ENCODE peak calls at places on chromosomes 4 and X, in eight cellular contexts. G is vagina, F is HCT116, W is endothelial cell of umbilical vein, U is GM12892, A is HepG2, B is spleen, C is H1. Z is an unnamed sample.

GRCh38 chr4:150379454-150379853 is 202.5 kb upstream of the MAB21L2 start:
- DNase-seq in B (no peak), C (no peak), F (no peak), W (peak; percentile 76), A (no peak), U (no peak), G (no peak), Z (no peak)

GRCh38 chr4:88251914-88252313 is 32.4 kb downstream of the PPM1K start:
- DNase-seq in C (no peak), G (no peak), U (no peak), B (no peak), W (no peak), F (no peak), A (no peak), Z (no peak)

GRCh38 chr4:187071896-187072295 is 348.2 kb upstream of the FAT1 start:
- DNase-seq in W (no peak), C (no peak), G (no peak), A (no peak), U (no peak), B (no peak), F (no peak), Z (no peak)

GRCh38 chr4:144494280-144494679 is 151.7 kb upstream of the HHIP start:
- DNase-seq in U (no peak), C (no peak), B (no peak), F (no peak), G (no peak), W (no peak), A (no peak), Z (no peak)

GRCh38 chrX:40004916-40005289 is 92.9 kb downstream of the BCOR start:
- DNase-seq in F (no peak), G (no peak), A (no peak), C (peak; percentile 45), B (peak; percentile 70), U (no peak), W (no peak), Z (no peak)

GRCh38 chr4:31375936-31376335 is 655.8 kb downstream of the PCDH7 start:
- DNase-seq in A (no peak), G (no peak), W (no peak), B (no peak), U (no peak), F (no peak), C (no peak), Z (no peak)

GRCh38 chr4:112036881-112037280 is 108.4 kb upstream of the FAM241A start:
- DNase-seq in G (no peak), C (no peak), W (no peak), F (no peak), U (no peak), B (no peak), A (no peak), Z (no peak)

GRCh38 chrX:6021316-6022091 is 207.2 kb downstream of the NLGN4X start:
- DNase-seq in F (no peak), A (peak; percentile 2), G (no peak), C (peak; percentile 61), W (no peak), B (no peak), U (peak; percentile 5), Z (peak; percentile 1)

GRCh38 chr4:181820518-181820917 is 422.7 kb upstream of the TENM3 start:
- DNase-seq in F (no peak), U (no peak), C (no peak), W (no peak), A (peak; percentile 1), B (no peak), G (no peak), Z (no peak)

GRCh38 chr4:3045500-3045850 is 28.9 kb downstream of the HTT-AS start:
- DNase-seq in B (peak; percentile 94), U (no peak), G (no peak), C (no peak), W (no peak), F (no peak), A (no peak), Z (no peak)

GRCh38 chr4:154332681-154333421 is 158.7 kb downstream of the DCHS2 start:
- DNase-seq in U (no peak), A (no peak), G (no peak), W (no peak), F (no peak), C (peak; percentile 53), B (peak; percentile 89), Z (no peak)

GRCh38 chrX:39736219-39737211 is 361.2 kb downstream of the BCOR start:
- DNase-seq in G (no peak), F (no peak), U (no peak), W (peak; percentile 94), A (no peak), B (peak; percentile 83), C (no peak), Z (no peak)

GRCh38 chrX:45803383-45803921 is 602.8 kb upstream of the DIPK2B start:
- DNase-seq in B (no peak), W (peak; percentile 61), C (no peak), A (no peak), U (no peak), F (peak; percentile 73), G (no peak), Z (no peak)

GRCh38 chrX:54921427-54922021 is 900 bp downstream of the TRO start:
- DNase-seq in W (peak; percentile 59), C (peak; percentile 66), G (peak; percentile 85), U (no peak), F (no peak), B (no peak), A (peak; percentile 40), Z (peak; percentile 25)

GRCh38 chr4:163922302-163922701 is 427.8 kb downstream of the TMA16 start:
- DNase-seq in U (no peak), G (no peak), C (no peak), F (no peak), B (no peak), A (no peak), W (no peak), Z (no peak)

GRCh38 chrX:54786972-54787371 is 11.1 kb downstream of the ITIH6 start:
- DNase-seq in W (no peak), A (no peak), F (no peak), U (no peak), B (no peak), G (no peak), C (no peak), Z (peak; percentile 15)

GRCh38 chrX:105190252-105190853 is 30.1 kb downstream of the TEX13A start:
- DNase-seq in C (peak; percentile 50), G (no peak), W (peak; percentile 43), B (no peak), F (no peak), U (no peak), A (no peak), Z (no peak)

GRCh38 chr4:100716416-100716815 is 198.6 kb upstream of the EMCN start:
- DNase-seq in B (no peak), G (no peak), F (no peak), U (no peak), A (no peak), C (no peak), W (no peak), Z (no peak)

GRCh38 chr4:25020240-25020639 is 10.5 kb downstream of the LGI2 start:
- DNase-seq in C (no peak), W (no peak), G (no peak), F (no peak), U (no peak), A (no peak), B (no peak), Z (no peak)

DNA sequence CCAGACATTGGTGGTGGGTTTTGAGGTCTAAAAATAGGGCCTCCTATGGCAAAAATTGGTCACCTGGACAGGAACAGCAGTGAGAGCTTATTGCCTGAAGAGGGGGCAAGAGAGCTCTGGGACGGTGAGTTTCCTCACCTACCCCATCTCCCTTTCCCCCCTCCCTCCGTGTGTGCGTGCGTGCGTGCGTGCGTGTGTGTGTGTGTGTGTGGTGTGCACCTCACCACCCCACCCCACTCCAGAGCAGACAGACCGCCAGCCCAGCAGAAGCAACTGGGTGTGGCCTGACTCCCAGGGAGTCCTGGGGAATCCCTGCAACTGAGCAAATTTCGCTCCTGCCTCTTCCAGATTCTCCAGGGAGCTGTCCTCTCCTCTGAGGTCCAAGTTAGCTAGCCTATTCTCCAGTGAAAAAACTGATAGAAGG is 44.7 kb downstream of the PRPS1 start:
- DNase-seq in A (peak; percentile 28), G (no peak), C (peak; percentile 56), F (peak; percentile 63), W (peak; percentile 60), B (peak; percentile 93), U (peak; percentile 39), Z (no peak)
- TF ChIP-seq POLR2A in A (no peak), G (no peak), C (no peak), F (no peak), W (no peak), B (peak; percentile 50), U (no peak), Z (no peak)

GRCh38 chrX:152895724-152896420 is 2.0 kb upstream of the ZNF185 start:
- DNase-seq in A (no peak), U (no peak), B (peak; percentile 71), F (peak; percentile 35), W (peak; percentile 1), C (no peak), G (no peak), Z (no peak)
- TF ChIP-seq POLR2AphosphoS5 in A (no peak), U (no peak), B (no peak), F (peak; percentile 21), W (no peak), C (no peak), G (no peak), Z (no peak)

DNA sequence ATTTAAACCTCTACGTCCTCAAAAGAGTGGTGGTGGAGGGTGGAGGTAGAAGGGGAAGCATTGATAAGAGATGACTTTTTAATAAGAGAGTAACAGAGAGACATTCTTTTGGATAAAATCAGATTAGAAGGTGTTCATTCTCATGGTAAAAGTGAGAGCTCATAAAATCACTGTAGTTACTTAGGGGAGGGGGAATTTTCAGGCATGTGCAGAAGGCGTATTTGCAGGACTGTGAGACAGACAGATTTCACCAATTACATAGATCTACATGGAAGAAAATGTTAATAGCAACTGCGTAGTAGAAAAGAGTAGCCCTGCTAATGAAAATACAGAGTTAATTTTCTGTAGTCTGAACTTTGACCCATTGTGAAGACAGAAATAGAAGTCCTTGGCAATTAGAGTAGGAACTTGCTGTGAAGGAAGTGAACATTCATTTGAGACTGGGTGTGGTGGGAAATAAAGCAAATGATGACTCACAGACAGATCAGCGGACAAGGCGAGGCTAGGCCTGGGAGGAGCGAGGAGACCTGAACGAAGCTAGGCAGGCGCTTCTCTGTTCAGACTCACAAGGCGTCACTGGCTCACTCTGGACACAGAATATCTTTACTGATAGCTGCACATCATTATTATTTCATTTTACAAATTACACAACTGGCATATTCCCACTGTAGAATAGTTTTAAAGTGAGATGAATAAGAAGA is 57.2 kb upstream of the FAM9C start:
- DNase-seq in W (peak; percentile 90), U (no peak), G (no peak), A (no peak), B (peak; percentile 85), F (peak; percentile 73), C (no peak), Z (no peak)
- TF ChIP-seq POLR2A in W (no peak), U (no peak), G (no peak), A (no peak), B (no peak), F (no peak), C (no peak), Z (no peak)

DNA sequence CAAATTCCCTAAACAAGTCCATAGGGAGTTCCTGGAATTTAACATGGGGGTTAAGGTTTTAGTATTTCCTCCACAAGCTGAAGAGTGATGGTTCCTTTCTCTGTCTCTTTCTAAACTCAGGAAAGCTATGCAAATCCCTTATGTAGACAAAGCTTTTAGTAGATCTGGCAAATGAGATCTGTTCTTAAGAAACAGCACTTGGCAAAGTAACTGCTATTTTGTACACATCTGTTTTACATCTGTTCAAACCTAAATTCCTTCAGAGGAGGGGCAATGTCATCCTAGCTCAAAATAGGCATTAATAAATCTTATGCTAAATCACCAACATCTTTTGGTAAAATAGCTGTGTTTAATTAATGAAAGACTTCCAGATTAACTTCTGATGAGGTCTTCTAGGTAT is 137.8 kb upstream of the TBC1D9 start:
- DNase-seq in C (no peak), B (no peak), U (no peak), G (no peak), A (no peak), W (no peak), F (no peak), Z (no peak)
- TF ChIP-seq POLR2AphosphoS5 in C (no peak), B (no peak), U (no peak), G (no peak), A (no peak), W (no peak), F (no peak), Z (no peak)